ENCODE peak calls at places on chromosome 19, in ten cellular contexts. L is heart left ventricle; N is effector memory CD4-positive, alpha-beta T cell; O is esophagus squamous epithelium; G is left ventricle myocardium inferior; S is prostate gland; U is psoas muscle; C is Caco-2; B is tibial artery; Y is aorta. T is an unnamed sample. For H3K4me1, the result is how much of the 10 kb centered on the place peaks cover.

GRCh38 chr19:19010551-19010950 is 22.8 kb downstream of the SUGP2 start:
- DNase-seq in G (no peak), S (no peak), U (no peak), O (no peak), N (no peak), Y (no peak), C (no peak), B (no peak), L (no peak), T (no peak)

GRCh38 chr19:43562698-43563241 is 12.6 kb downstream of the XRCC1 start:
- DNase-seq in L (peak), N (peak), G (peak), B (peak), O (no peak), Y (peak), C (no peak), S (no peak), U (peak), T (no peak)

GRCh38 chr19:30388819-30389218 is 16.6 kb downstream of the ZNF536 start:
- DNase-seq in O (no peak), C (no peak), S (no peak), B (no peak), U (no peak), N (no peak), L (no peak), Y (no peak), G (no peak), T (peak)

GRCh38 chr19:35223856-35224505 is 4.6 kb downstream of the FAM187B start:
- DNase-seq in O (no peak), L (no peak), N (no peak), G (no peak), S (no peak), B (no peak), U (no peak), Y (no peak), C (no peak), T (no peak)

GRCh38 chr19:12733369-12733896 is 1.1 kb downstream of the TRIR start:
- DNase-seq in C (no peak), O (no peak), B (no peak), Y (no peak), L (no peak), U (no peak), N (no peak), G (no peak), S (no peak), T (peak)

GRCh38 chr19:42540071-42540553 is 11.8 kb upstream of the CEACAM1 start:
- DNase-seq in C (no peak), Y (no peak), G (no peak), S (no peak), L (no peak), U (no peak), B (no peak), O (no peak), N (no peak), T (peak)

GRCh38 chr19:48271531-48272151 is 1.8 kb downstream of the ZNF114 start:
- DNase-seq in G (peak), Y (peak), L (peak), O (no peak), N (no peak), C (peak), B (peak), U (peak), S (no peak), T (peak)

GRCh38 chr19:46776927-46777911 is 11.2 kb downstream of the SLC1A5 start:
- DNase-seq in S (no peak), C (peak), U (no peak), L (no peak), G (no peak), N (no peak), B (no peak), Y (no peak), O (no peak), T (peak)

GRCh38 chr19:13576726-13577125 is 70.4 kb upstream of the CACNA1A start:
- DNase-seq in B (no peak), C (no peak), U (no peak), L (no peak), N (no peak), O (no peak), S (no peak), Y (no peak), G (no peak), T (no peak)

GRCh38 chr19:38409631-38410133 is 6.8 kb downstream of the FAM98C start:
- DNase-seq in Y (no peak), N (no peak), G (peak), S (no peak), C (no peak), L (peak), U (no peak), O (no peak), B (no peak), T (no peak)

GRCh38 chr19:35220315-35220921 is 8.1 kb downstream of the FAM187B start:
- DNase-seq in O (no peak), N (no peak), Y (no peak), U (no peak), G (no peak), C (peak), L (no peak), B (no peak), S (no peak), T (peak)

GRCh38 chr19:4059493-4059880 is 7.2 kb downstream of the ZBTB7A start:
- DNase-seq in N (no peak), L (no peak), S (no peak), C (no peak), G (no peak), Y (peak), O (no peak), B (no peak), U (no peak), T (no peak)
- H3K4me1 ChIP-seq in N (half or more), L (half or more), S (half or more), C (under half), G (half or more), Y (under half), O (half or more), B (half or more), U (half or more), T (under half)

GRCh38 chr19:1489463-1489971 is 633 bp downstream of the PCSK4 start:
- DNase-seq in L (no peak), U (peak), C (no peak), G (no peak), N (no peak), S (no peak), O (no peak), Y (peak), B (no peak), T (no peak)
- H3K4me3 ChIP-seq in L (peak), U (peak), C (peak), G (peak), N (peak), S (peak), O (peak), Y (no peak), B (peak), T (peak)

GRCh38 chr19:2974342-2974932 is 2.9 kb upstream of the TLE6 start:
- DNase-seq in N (no peak), B (peak), U (no peak), G (peak), C (no peak), L (peak), Y (no peak), O (no peak), S (no peak), T (no peak)
- H3K4me1 ChIP-seq in N (under half), B (under half), U (under half), G (half or more), C (under half), L (half or more), Y (under half), O (half or more), S (under half), T (under half)

DNA sequence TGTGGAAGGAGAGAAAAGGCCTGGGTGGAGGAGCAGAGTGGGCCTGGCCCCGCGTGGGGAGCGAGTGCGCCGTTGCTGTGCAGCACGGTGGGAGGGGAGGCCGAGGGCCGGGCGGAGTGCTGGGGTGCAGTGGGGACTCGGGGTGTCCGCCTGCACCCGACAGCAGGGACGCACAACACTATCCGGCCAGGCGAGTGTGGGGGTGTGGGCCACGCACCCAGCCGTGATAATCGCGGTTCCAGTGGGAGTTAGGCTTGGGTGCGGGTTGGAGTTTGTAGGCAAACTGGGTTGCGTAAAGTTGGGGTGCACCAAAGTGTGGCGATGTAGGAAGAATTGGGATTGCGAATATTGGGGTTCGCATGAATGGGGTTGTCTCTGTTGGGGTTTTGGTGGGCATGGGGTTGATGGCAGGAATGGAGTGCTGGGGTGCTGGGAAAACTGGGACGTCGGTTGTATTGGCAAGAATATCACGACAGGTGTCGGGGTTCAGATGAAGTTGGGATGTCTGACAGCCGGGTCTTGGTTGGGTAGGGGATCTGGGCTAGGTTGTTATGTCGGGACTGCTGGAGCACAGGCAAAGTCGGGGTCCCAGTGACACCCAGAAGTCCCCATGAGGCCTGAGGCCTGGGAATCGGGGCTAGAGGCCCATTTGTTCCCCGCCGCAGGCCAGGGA is 604 bp upstream of the CIRBP start:
- DNase-seq in S (peak), G (no peak), C (no peak), N (no peak), U (peak), Y (no peak), L (peak), B (no peak), O (no peak), T (no peak)
- H3K4me3 ChIP-seq in S (no peak), G (peak), C (no peak), N (peak), U (peak), Y (no peak), L (no peak), B (peak), O (peak), T (peak)

T was measured in endodermal cell.